ENCODE peak calls at places on chromosomes 13 and 19, in seven cellular contexts. O is left lung; K is left ventricle myocardium inferior; U is heart right ventricle; D is CD4-positive, alpha-beta memory T cell; I is heart left ventricle; Q is mesendoderm. L is an unnamed sample.

GRCh38 chr13:26112843-26113242 is 61.0 kb upstream of the SHISA2 start:
- DNase-seq in O (no peak), K (no peak), U (no peak), D (no peak), I (no peak), Q (peak; percentile 9), L (no peak)

GRCh38 chr19:45906221-45906620 is 3.8 kb upstream of the MYPOP start:
- DNase-seq in O (no peak), K (no peak), U (no peak), D (no peak), I (no peak), Q (no peak), L (no peak)

GRCh38 chr13:98173431-98173921 is 3.6 kb downstream of the RNF113B start:
- DNase-seq in O (no peak), K (no peak), U (no peak), D (no peak), I (peak; percentile 38), Q (peak; percentile 93), L (no peak)

GRCh38 chr19:55153652-55154264 is 3.8 kb downstream of the TNNI3 start:
- DNase-seq in O (no peak), K (no peak), U (no peak), D (no peak), I (no peak), Q (no peak), L (no peak)

GRCh38 chr19:49975051-49975450 is 14.1 kb upstream of the SIGLEC11 start:
- DNase-seq in O (no peak), K (no peak), U (no peak), D (no peak), I (no peak), Q (no peak), L (no peak)

GRCh38 chr19:42333018-42333417 is 7.6 kb downstream of the MEGF8 start:
- DNase-seq in O (no peak), K (no peak), U (no peak), D (no peak), I (no peak), Q (no peak), L (no peak)

GRCh38 chr13:99278843-99279242 is 20.7 kb upstream of the GPR18 start:
- DNase-seq in O (no peak), K (no peak), U (no peak), D (no peak), I (no peak), Q (no peak), L (no peak)

GRCh38 chr19:58328999-58329398 is 2.2 kb downstream of the ZSCAN22 start:
- DNase-seq in O (no peak), K (no peak), U (no peak), D (no peak), I (no peak), Q (peak; percentile 81), L (no peak)

GRCh38 chr13:112254061-112254818 is 121.9 kb upstream of the SPACA7 start:
- DNase-seq in O (no peak), K (no peak), U (no peak), D (no peak), I (no peak), Q (no peak), L (no peak)

GRCh38 chr13:46339035-46339666 is 47.9 kb downstream of the RUBCNL start:
- DNase-seq in O (peak; percentile 66), K (peak; percentile 28), U (peak; percentile 13), D (no peak), I (peak; percentile 62), Q (no peak), L (peak; percentile 72)

GRCh38 chr19:19444694-19445155 is 39.2 kb downstream of the GATAD2A start:
- DNase-seq in O (no peak), K (no peak), U (no peak), D (no peak), I (peak; percentile 30), Q (peak; percentile 36), L (peak; percentile 65)

GRCh38 chr13:113915786-113916329 is 52.0 kb upstream of the GAS6 start:
- DNase-seq in O (no peak), K (no peak), U (no peak), D (no peak), I (no peak), Q (no peak), L (no peak)

GRCh38 chr19:51807111-51807701 is 12.2 kb downstream of the FPR3 start:
- DNase-seq in O (no peak), K (no peak), U (no peak), D (no peak), I (peak; percentile 37), Q (peak; percentile 98), L (no peak)

GRCh38 chr13:61795580-61795979 is 379.9 kb upstream of the PCDH20 start:
- DNase-seq in O (no peak), K (no peak), U (no peak), D (no peak), I (no peak), Q (no peak), L (no peak)

GRCh38 chr19:16161848-16162247 is 11.5 kb downstream of the CIB3 start:
- DNase-seq in O (no peak), K (no peak), U (no peak), D (no peak), I (no peak), Q (no peak), L (no peak)

GRCh38 chr13:77048592-77048991 is 21.6 kb upstream of the FBXL3 start:
- DNase-seq in O (no peak), K (no peak), U (no peak), D (no peak), I (no peak), Q (peak; percentile 75), L (no peak)

GRCh38 chr13:37040789-37041188 is 18.7 kb downstream of the SUPT20H start:
- DNase-seq in O (no peak), K (no peak), U (no peak), D (no peak), I (no peak), Q (no peak), L (no peak)
- H3K36me3 ChIP-seq in O (no peaks in the 10 kb centered on the region), K (peaks cover 76% of the 10 kb centered on the region), U (peaks cover 30% of the 10 kb centered on the region), D (peaks cover 60% of the 10 kb centered on the region), I (peaks cover 98% of the 10 kb centered on the region), Q (peaks cover 4% of the 10 kb centered on the region), L (peaks cover 3% of the 10 kb centered on the region)

DNA sequence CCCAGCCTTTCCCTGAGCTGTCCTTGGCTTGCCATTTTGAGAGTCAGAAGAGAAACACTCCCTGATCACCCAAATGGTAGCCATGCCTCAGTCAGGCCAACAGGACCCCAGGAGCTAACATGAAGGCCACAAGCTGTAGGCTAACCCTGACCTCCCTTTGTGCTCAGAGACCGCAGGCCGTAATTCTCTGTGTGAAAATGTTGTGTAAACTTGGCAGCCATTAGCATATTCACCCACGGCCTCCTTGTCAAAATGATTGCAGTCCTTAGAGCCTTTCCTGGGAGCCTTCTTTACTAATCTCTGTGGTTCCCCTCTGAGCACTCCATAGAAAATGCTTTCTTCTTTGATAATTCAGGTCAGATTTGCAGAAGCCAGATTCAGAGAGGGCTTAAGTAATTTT is 418.9 kb downstream of the COG6 start:
- DNase-seq in O (no peak), K (no peak), U (no peak), D (no peak), I (peak; percentile 30), Q (peak; percentile 36), L (no peak)
- H3K27ac ChIP-seq in O (no peak overlapping the region), K (peak overlapping the region; percentile 53), U (no peak overlapping the region), D (no peak overlapping the region), I (no peak overlapping the region), Q (no peak overlapping the region), L (no peak overlapping the region)

DNA sequence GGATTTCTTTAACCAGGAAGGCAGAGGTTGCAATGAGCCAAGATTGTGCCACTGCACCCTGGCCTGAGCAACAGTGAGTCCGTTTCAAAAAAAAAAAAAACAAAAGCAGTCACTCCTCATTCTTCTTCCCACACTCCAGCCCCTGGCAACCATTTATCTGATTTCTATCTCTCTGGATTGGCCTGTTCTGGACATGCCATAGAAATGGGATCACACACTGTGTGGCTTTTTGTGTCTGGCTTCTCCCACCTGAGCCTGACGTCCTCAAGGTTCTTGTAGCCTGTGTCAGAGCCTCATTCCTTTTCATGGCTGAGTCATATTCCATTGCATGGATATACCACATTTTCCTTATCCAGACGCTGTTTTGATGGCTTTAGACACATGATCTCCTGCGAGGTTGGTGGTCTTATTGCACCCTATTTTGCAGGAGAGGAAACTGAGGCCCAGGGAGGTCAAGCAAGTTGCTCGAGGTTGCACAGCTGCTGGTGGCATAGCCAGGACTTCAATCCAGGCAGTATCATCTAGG is 15.8 kb upstream of the FEM1A start:
- DNase-seq in O (no peak), K (no peak), U (no peak), D (no peak), I (no peak), Q (no peak), L (no peak)
- H3K36me3 ChIP-seq in O (no peaks in the 10 kb centered on the region), K (no peaks in the 10 kb centered on the region), U (no peaks in the 10 kb centered on the region), D (no peaks in the 10 kb centered on the region), I (no peaks in the 10 kb centered on the region), Q (no peaks in the 10 kb centered on the region), L (no peaks in the 10 kb centered on the region)

GRCh38 chr19:38735257-38735686 is 9.0 kb downstream of the CAPN12 start:
- DNase-seq in O (no peak), K (no peak), U (peak; percentile 17), D (peak; percentile 52), I (no peak), Q (peak; percentile 82), L (peak; percentile 77)
- H3K27ac ChIP-seq in O (peak overlapping the region; percentile 37), K (peak overlapping the region; percentile 57), U (peak overlapping the region; percentile 28), D (peak overlapping the region; percentile 53), I (no peak overlapping the region), Q (peak overlapping the region; percentile 12), L (no peak overlapping the region)

GRCh38 chr13:51233117-51233826 is 11.1 kb downstream of the FAM124A start:
- DNase-seq in O (no peak), K (no peak), U (no peak), D (no peak), I (no peak), Q (no peak), L (no peak)
- H3K36me3 ChIP-seq in O (no peaks in the 10 kb centered on the region), K (peaks cover 9% of the 10 kb centered on the region), U (no peaks in the 10 kb centered on the region), D (no peaks in the 10 kb centered on the region), I (no peaks in the 10 kb centered on the region), Q (peaks cover 2% of the 10 kb centered on the region), L (no peaks in the 10 kb centered on the region)

DNA sequence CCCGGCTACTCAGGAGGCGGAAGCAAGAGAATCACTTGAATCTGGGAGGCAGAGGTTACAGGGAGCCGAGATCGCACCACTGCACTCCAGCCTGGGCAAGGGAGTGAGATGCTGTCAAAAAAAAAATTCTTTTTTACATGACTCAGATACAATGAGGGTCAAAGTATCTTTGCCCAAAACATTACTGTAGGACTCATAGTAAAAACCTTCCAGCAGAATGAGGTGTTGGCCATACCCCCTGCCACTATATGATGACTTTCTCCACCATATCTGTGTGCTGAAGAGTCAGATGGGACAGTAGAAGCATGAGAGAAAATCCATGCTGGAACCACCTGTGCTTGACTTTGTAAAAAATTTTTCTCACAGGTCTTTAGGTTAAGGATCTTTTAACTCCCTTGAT is 86.7 kb downstream of the COL4A2 start:
- DNase-seq in O (no peak), K (no peak), U (no peak), D (no peak), I (no peak), Q (no peak), L (no peak)
- H3K27ac ChIP-seq in O (no peak overlapping the region), K (peak overlapping the region; percentile 86), U (peak overlapping the region; percentile 90), D (no peak overlapping the region), I (no peak overlapping the region), Q (no peak overlapping the region), L (peak overlapping the region; percentile 55)

GRCh38 chr19:10112037-10112751 is 701 bp downstream of the P2RY11 start:
- DNase-seq in O (peak; percentile 39), K (no peak), U (no peak), D (peak; percentile 54), I (no peak), Q (peak; percentile 38), L (no peak)
- H3K36me3 ChIP-seq in O (no peaks in the 10 kb centered on the region), K (peaks cover 71% of the 10 kb centered on the region), U (peaks cover 56% of the 10 kb centered on the region), D (peaks cover 66% of the 10 kb centered on the region), I (peaks cover 68% of the 10 kb centered on the region), Q (peaks cover 25% of the 10 kb centered on the region), L (no peaks in the 10 kb centered on the region)

L was measured in aorta.